ENCODE peak calls at places on chromosomes 4 and X, in five cellular contexts. H, T, A, X and F are unnamed samples.

GRCh38 chr4:37765741-37766140 is 60.7 kb upstream of the PGM2 start:
- DNase-seq in H (no peak), T (peak), A (no peak), X (peak), F (no peak)

GRCh38 chr4:137106733-137107132 is 425.6 kb downstream of the PCDH18 start:
- DNase-seq in H (no peak), T (no peak), A (no peak), X (no peak), F (no peak)

GRCh38 chr4:176849076-176849475 is 56.4 kb upstream of the VEGFC start:
- DNase-seq in H (no peak), T (no peak), A (no peak), X (no peak), F (no peak)

GRCh38 chr4:165621983-165622382 is 243.2 kb downstream of the CPE start:
- DNase-seq in H (no peak), T (no peak), A (no peak), X (no peak), F (no peak)

GRCh38 chr4:112282860-112283667 is 2.6 kb downstream of the TIFA start:
- DNase-seq in H (no peak), T (peak), A (no peak), X (no peak), F (no peak)

GRCh38 chrX:56729152-56729557 is at the start of gene NBDY:
- DNase-seq in H (no peak), T (no peak), A (peak), X (no peak), F (no peak)

GRCh38 chrX:15714529-15714928 is 23.5 kb upstream of the CA5B start:
- DNase-seq in H (no peak), T (no peak), A (no peak), X (no peak), F (no peak)

GRCh38 chr4:144646523-144647094 is 653 bp downstream of the HHIP start:
- DNase-seq in H (no peak), T (no peak), A (peak), X (no peak), F (no peak)

GRCh38 chr4:121479801-121480200 is 99.0 kb upstream of the QRFPR start:
- DNase-seq in H (no peak), T (no peak), A (no peak), X (no peak), F (no peak)

GRCh38 chr4:174757736-174758135 is 71.3 kb downstream of the GLRA3 start:
- DNase-seq in H (no peak), T (no peak), A (no peak), X (no peak), F (no peak)

GRCh38 chr4:172042714-172043114 is 229.5 kb downstream of the GALNTL6 start:
- DNase-seq in H (no peak), T (peak), A (no peak), X (no peak), F (no peak)

GRCh38 chr4:89196056-89196674 is 84.8 kb downstream of the TIGD2 start:
- DNase-seq in H (no peak), T (no peak), A (no peak), X (no peak), F (no peak)

GRCh38 chrX:123665197-123665596 is 67.7 kb downstream of the THOC2 start:
- DNase-seq in H (no peak), T (no peak), A (no peak), X (no peak), F (no peak)

GRCh38 chr4:38823766-38824165 is 19.2 kb upstream of the TLR1 start:
- DNase-seq in H (no peak), T (no peak), A (no peak), X (no peak), F (no peak)

GRCh38 chr4:116055857-116056827 is 942.7 kb upstream of the NDST4 start:
- DNase-seq in H (no peak), T (no peak), A (peak), X (no peak), F (no peak)

DNA sequence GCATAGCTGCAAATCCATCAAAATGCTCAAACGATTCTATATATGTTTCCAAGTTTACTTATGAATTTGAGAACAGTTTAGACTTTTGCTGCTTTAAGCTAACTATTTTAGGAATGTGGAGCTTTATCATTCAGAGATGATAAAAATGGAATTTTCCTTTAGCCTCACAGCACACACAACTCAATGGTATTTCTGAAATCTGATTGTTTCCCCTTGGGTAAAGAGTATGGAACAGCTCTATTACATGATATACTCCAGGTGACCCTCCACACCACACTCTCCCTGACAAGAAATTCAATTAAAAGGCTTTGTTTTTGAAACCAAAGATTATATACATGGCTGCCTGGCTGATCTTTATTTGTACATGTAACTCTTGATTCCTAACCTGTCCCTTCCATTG is 120.0 kb downstream of the LUZP4 start:
- DNase-seq in H (no peak), T (no peak), A (no peak), X (no peak), F (no peak)
- TF ChIP-seq TAF1 in H (no peak), T (no peak), A (no peak), X (no peak), F (no peak)

DNA sequence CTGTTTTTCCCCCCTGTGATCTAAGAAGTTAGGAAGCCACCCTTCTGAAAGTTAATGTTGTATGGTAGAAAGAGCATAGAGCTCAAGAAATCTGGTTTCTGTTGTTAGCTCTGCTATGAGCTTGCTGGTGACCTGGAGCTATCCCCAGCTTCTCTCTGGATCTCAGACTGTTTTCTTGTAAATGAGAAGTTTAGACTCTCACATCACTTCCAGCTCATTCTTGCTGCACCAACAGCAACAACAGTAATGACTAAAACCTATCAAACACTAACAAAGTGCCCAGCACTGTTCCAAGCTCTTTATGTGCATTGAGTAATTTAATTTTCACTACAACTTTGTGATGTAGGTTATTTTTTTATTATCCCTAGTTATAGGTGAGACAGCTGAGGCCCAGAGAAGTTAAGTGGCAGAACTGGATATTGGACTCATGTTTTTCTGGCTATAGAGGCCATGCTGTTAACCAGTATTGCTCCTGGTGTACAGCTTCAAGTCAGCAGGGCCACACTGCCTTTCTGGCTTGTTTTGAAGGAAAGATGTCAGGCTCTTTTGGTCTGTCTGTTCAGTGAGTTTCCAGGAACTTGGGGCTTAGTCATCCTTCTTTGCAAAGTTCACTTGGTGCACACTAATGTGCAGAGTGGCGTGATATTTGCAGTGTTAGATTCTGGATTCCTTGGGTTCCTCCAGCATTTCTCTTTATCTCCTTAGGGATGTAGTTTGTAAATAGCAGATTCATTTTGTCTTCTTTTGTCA is 27.8 kb upstream of the TMEM164 start:
- DNase-seq in H (no peak), T (no peak), A (no peak), X (no peak), F (no peak)
- TF ChIP-seq TAF1 in H (no peak), T (no peak), A (no peak), X (no peak), F (no peak)

DNA sequence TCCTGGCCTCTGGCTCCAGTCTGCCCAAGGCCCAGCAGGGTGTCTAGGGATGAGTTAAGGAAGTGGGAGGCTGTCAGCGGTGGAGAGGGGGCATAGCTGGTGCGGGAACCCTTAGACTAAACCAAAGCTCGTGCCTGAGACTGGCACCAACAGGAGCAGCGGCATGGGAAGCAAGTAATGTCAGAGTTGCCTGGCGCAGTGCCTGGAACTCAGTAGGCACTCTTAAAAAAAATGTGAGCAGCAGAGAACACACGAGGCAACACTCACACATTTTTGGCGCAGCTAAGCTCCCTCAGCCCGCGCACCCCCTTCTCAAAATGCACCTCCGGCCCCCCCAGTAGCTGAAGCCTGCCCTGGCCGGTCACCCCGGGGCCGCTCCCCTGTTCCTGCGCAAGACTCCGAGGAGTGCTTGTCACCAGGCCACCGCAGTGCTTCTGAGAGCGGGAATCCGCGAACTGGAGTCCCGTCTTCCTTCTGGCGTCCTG is 583 bp downstream of the GABRE start:
- DNase-seq in H (no peak), T (no peak), A (peak), X (no peak), F (no peak)
- TF ChIP-seq TAF1 in H (no peak), T (no peak), A (no peak), X (no peak), F (no peak)

GRCh38 chr4:83552924-83553323 is 17.0 kb downstream of the GPAT3 start:
- DNase-seq in H (no peak), T (no peak), A (no peak), X (no peak), F (no peak)
- TF ChIP-seq TAF1 in H (no peak), T (no peak), A (no peak), X (no peak), F (no peak)

DNA sequence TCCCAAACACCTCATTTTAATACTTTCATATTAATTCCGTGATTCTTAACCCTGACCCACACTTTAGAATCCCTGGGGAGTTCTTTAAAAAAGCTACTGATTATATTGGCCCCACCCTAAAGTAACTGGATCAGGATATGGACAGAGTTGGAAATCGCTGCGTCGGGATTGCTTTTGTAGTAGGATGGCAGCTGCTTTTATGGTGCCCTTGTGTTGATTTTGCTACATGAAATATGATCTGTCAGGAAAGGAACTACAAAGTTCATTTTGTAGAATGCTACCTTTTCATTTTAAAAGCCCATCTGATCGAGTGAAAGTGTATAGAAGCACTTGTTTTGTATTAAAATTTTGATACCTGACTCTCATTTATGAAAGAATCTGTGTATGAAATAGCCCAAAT is 43.6 kb downstream of the TMEM131L start:
- DNase-seq in H (no peak), T (peak), A (no peak), X (no peak), F (no peak)
- TF ChIP-seq TAF1 in H (no peak), T (no peak), A (no peak), X (no peak), F (no peak)

DNA sequence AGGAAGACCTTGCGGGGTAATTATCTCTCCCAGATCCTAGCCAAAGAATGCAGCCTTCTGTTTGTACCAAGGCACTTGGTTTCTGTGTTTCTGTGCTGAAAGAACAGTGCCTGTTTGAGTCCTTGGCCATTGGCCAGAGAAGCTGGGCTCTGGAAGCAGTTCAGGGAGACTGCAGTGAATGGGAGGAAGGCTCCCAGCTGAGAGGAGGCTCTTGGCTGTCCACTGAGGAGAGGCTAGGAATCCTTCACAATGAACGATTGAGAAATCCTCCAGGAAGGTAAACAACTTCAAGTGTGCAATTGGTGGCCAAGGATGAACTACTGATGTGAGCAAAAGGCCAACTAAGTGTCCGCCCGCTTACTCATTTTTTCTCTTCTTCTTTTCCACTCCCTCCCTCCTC is 61.3 kb downstream of the HS3ST1 start:
- DNase-seq in H (no peak), T (no peak), A (no peak), X (no peak), F (no peak)
- TF ChIP-seq TAF1 in H (no peak), T (no peak), A (no peak), X (no peak), F (no peak)